ENCODE peak calls at places on chromosomes 13 and 19, in eight cellular contexts. R is tibial nerve, U is sigmoid colon, V is lower leg skin, P is endothelial cell of umbilical vein, H is NB4, W is esophagus muscularis mucosa, J is adrenal gland. Q is an unnamed sample.

GRCh38 chr13:101474419-101474957 is 22.0 kb downstream of the ITGBL1 start:
- DNase-seq in R (no peak), U (no peak), V (no peak), P (peak), H (peak), W (no peak), J (no peak), Q (no peak)

GRCh38 chr13:38752726-38753125 is 65.8 kb downstream of the FREM2 start:
- DNase-seq in R (no peak), U (no peak), V (no peak), P (no peak), H (no peak), W (no peak), J (no peak), Q (no peak)

GRCh38 chr13:114071991-114072390 is 60.4 kb downstream of the RASA3 start:
- DNase-seq in R (peak), U (peak), V (peak), P (peak), H (no peak), W (no peak), J (peak), Q (no peak)

GRCh38 chr19:56765107-56765506 is 75.4 kb downstream of the PEG3 start:
- DNase-seq in R (no peak), U (peak), V (no peak), P (no peak), H (no peak), W (no peak), J (peak), Q (no peak)

GRCh38 chr19:18194554-18195238 is 1.7 kb downstream of the MPV17L2 start:
- DNase-seq in R (no peak), U (peak), V (no peak), P (peak), H (no peak), W (no peak), J (peak), Q (no peak)

GRCh38 chr13:106535552-106536243 is at the start of gene EFNB2:
- DNase-seq in R (peak), U (peak), V (peak), P (peak), H (peak), W (no peak), J (peak), Q (peak)

GRCh38 chr19:58182577-58182988 is 278 bp upstream of the ZNF274 start:
- DNase-seq in R (no peak), U (no peak), V (no peak), P (no peak), H (peak), W (peak), J (no peak), Q (no peak)

GRCh38 chr13:101614491-101614890 is 162.0 kb downstream of the ITGBL1 start:
- DNase-seq in R (no peak), U (no peak), V (no peak), P (no peak), H (no peak), W (no peak), J (no peak), Q (no peak)

GRCh38 chr19:12526542-12526941 is 24.7 kb downstream of the ZNF564 start:
- DNase-seq in R (no peak), U (no peak), V (no peak), P (no peak), H (no peak), W (no peak), J (no peak), Q (no peak)

GRCh38 chr19:772730-773436 is 22.0 kb downstream of the MISP start:
- DNase-seq in R (no peak), U (no peak), V (no peak), P (no peak), H (no peak), W (no peak), J (no peak), Q (no peak)

GRCh38 chr19:36032251-36033104 is at the start of gene CLIP3:
- DNase-seq in R (no peak), U (peak), V (peak), P (peak), H (no peak), W (no peak), J (peak), Q (peak)

GRCh38 chr13:80399340-80400163 is 58.6 kb upstream of the SPRY2 start:
- DNase-seq in R (no peak), U (no peak), V (no peak), P (no peak), H (peak), W (no peak), J (no peak), Q (peak)

GRCh38 chr13:42354246-42355117 is 82.5 kb downstream of the AKAP11 start:
- DNase-seq in R (no peak), U (no peak), V (no peak), P (peak), H (no peak), W (peak), J (no peak), Q (no peak)

GRCh38 chr19:10353793-10354391 is 14.5 kb upstream of the ICAM3 start:
- DNase-seq in R (peak), U (no peak), V (no peak), P (peak), H (peak), W (no peak), J (peak), Q (peak)

GRCh38 chr13:94994506-94994905 is 282.2 kb upstream of the SOX21 start:
- DNase-seq in R (no peak), U (no peak), V (no peak), P (no peak), H (no peak), W (no peak), J (no peak), Q (no peak)

GRCh38 chr13:19665427-19665859 is 32.0 kb downstream of the MPHOSPH8 start:
- DNase-seq in R (no peak), U (no peak), V (no peak), P (no peak), H (no peak), W (no peak), J (no peak), Q (no peak)

GRCh38 chr19:3607398-3608078 is 863 bp upstream of the TBXA2R start:
- DNase-seq in R (no peak), U (no peak), V (no peak), P (peak), H (peak), W (no peak), J (peak), Q (no peak)

GRCh38 chr13:73984949-73985691 is 149.1 kb downstream of the KLF12 start:
- DNase-seq in R (no peak), U (no peak), V (no peak), P (no peak), H (no peak), W (no peak), J (no peak), Q (no peak)

GRCh38 chr13:45178349-45179142 is 22.3 kb downstream of the KCTD4 start:
- DNase-seq in R (no peak), U (no peak), V (no peak), P (peak), H (no peak), W (no peak), J (no peak), Q (peak)

GRCh38 chr13:42926555-42926954 is 65.5 kb downstream of the EPSTI1 start:
- DNase-seq in R (no peak), U (no peak), V (no peak), P (peak), H (no peak), W (no peak), J (no peak), Q (no peak)

GRCh38 chr19:54791476-54791875 is 11.9 kb upstream of the KIR2DL4 start:
- DNase-seq in R (no peak), U (no peak), V (no peak), P (no peak), H (no peak), W (no peak), J (no peak), Q (no peak)

GRCh38 chr13:109737606-109738005 is 48.8 kb downstream of the IRS2 start:
- DNase-seq in R (no peak), U (no peak), V (no peak), P (no peak), H (no peak), W (no peak), J (peak), Q (no peak)

GRCh38 chr19:2036424-2036823 is 14.6 kb downstream of the MKNK2 start:
- DNase-seq in R (no peak), U (no peak), V (no peak), P (no peak), H (no peak), W (no peak), J (peak), Q (no peak)

GRCh38 chr13:93425411-93425810 is 198.8 kb downstream of the GPC6 start:
- DNase-seq in R (no peak), U (no peak), V (no peak), P (no peak), H (no peak), W (no peak), J (no peak), Q (no peak)

GRCh38 chr19:42276821-42277220 is 7.8 kb downstream of the CIC start:
- DNase-seq in R (no peak), U (no peak), V (no peak), P (no peak), H (no peak), W (no peak), J (no peak), Q (no peak)

GRCh38 chr13:42355118-42355840 is 83.3 kb downstream of the AKAP11 start:
- DNase-seq in R (no peak), U (no peak), V (no peak), P (no peak), H (no peak), W (peak), J (no peak), Q (no peak)

GRCh38 chr19:29533578-29534544 is 8.1 kb downstream of the VSTM2B start:
- DNase-seq in R (no peak), U (peak), V (peak), P (no peak), H (no peak), W (no peak), J (no peak), Q (no peak)

GRCh38 chr19:38975861-38976271 is 324 bp upstream of the FBXO17 start:
- DNase-seq in R (no peak), U (no peak), V (no peak), P (peak), H (no peak), W (no peak), J (peak), Q (no peak)
- TF ChIP-seq POLR2A in R (no peak), U (no peak), V (no peak), P (peak), H (no peak), W (no peak), J (no peak), Q (no peak)

DNA sequence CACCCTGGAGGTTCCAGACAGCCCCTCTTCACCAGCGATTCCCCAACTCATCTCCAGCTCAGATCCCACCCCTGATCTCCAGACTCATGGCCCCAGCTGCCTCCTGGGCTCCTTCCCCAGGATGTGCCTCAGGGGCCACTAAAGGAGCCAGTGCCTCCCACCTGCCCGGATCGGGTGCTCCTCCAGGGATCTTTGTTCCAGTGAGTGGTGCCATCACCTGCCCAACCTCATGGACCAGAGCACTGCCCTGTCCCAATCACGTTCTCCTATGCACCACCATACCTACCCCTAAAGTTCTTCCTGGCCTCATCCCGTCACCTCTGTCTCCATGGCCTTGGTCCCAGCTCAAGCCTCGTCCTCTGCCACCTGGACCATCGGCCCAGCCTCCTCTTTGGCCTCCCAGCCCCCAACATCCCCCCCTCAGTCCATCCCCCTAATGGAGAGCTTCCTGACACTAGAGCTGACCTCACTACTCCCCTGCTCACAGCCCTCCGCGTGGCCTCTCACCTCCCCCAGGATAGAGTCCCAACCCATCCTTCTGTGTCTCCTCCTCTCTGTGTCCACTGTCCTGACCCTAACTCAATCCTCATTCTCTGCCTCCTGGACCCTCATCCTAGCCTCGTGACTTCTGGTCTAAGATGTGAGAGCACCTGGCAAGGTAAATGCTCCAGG is 8.8 kb upstream of the GARIN5A start:
- DNase-seq in R (no peak), U (no peak), V (no peak), P (no peak), H (no peak), W (no peak), J (no peak), Q (no peak)
- TF ChIP-seq POLR2A in R (no peak), U (no peak), V (no peak), P (no peak), H (no peak), W (no peak), J (no peak), Q (no peak)

DNA sequence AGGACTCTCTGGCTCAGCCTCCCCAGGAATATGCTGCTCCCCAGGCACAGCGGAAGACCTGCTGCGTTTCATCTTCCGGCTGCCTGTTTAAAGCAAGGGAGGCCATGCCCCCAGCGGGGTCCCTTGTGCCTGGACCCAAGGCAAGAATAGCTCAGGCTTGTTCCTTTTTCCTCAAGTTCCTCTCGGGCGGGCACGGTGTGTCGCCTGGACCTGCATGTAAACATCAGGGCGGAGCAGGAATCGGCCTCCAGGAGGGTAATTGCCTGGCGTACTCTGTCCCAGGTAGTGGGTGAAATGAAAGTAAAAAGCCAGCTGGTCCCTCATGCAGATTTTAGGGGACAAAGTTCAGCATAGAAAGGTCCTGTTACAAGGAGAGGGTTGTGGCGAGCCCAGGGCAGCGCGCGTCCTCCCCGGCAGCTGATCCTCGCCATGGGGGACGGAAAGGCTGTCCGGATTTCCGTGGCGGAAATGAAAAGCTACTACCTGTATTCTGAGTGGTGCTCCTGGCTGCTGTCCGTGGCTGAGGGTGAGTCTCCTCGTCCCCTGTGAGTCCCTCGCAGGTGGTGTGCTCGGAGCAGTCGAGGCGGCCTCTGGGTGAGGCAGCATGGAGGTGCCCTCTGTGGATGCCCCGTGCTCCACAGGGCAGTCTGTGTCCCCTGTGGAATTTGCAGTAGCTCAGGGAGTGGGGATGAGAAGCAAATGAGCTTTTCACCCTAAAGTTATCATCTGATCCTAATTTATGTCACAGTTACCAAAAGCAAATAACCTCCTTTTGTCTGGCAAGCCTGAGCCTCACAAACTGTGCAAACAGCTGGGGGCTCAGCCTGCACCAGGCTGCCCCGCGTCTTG is 16.2 kb downstream of the MCF2L start:
- DNase-seq in R (no peak), U (no peak), V (no peak), P (no peak), H (no peak), W (no peak), J (no peak), Q (no peak)
- TF ChIP-seq POLR2A in R (no peak), U (no peak), V (no peak), P (no peak), H (no peak), W (no peak), J (no peak), Q (no peak)

GRCh38 chr19:38252935-38253691 is 3.1 kb downstream of the PPP1R14A start:
- DNase-seq in R (no peak), U (peak), V (no peak), P (no peak), H (peak), W (peak), J (peak), Q (no peak)
- TF ChIP-seq POLR2A in R (no peak), U (no peak), V (no peak), P (no peak), H (no peak), W (no peak), J (peak), Q (no peak)

GRCh38 chr19:6521718-6522646 is 8.8 kb upstream of the TNFSF9 start:
- DNase-seq in R (no peak), U (no peak), V (no peak), P (no peak), H (peak), W (no peak), J (no peak), Q (no peak)

GRCh38 chr19:6519289-6519688 is 11.5 kb upstream of the TNFSF9 start:
- DNase-seq in R (no peak), U (no peak), V (no peak), P (peak), H (no peak), W (no peak), J (no peak), Q (no peak)

GRCh38 chr19:6514926-6515325 is 12.8 kb upstream of the TUBB4A start:
- DNase-seq in R (no peak), U (no peak), V (no peak), P (no peak), H (no peak), W (no peak), J (no peak), Q (no peak)

GRCh38 chr19:6516018-6516658 is 14.0 kb upstream of the TUBB4A start:
- DNase-seq in R (peak), U (peak), V (peak), P (peak), H (peak), W (peak), J (peak), Q (peak)

DNA sequence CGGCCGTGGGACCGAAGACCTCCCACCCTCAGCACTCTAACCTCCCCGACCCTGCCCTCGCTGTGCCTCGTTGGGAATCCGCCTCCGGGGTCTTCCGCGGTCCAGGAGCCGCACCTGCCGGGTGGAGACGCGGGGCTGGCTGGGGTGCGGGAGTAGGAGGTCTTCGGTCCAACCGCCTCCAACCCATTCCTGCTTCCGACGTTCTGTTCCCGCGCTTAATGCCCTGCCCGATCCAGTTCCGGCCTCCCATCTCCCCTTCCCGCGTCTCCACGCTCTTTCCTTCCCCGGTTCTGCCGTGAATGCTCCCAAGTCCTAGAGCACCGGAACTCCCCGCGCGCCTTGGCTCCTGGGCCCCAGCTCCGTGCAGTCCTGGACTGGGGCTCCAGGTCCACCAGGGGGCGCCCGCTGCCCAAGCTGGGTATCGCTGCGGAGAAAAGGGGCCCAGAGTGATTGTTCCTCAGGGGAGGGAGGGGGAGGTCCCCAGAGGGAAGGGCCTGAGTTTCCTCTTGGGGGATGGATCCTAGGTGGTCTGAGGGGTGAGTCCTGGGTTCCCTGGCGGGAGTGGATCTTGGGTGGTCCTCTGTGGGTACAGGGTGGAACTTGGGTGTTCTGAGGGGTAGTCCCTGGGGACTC is 14.1 kb upstream of the TNFSF9 start:
- DNase-seq in R (peak), U (peak), V (peak), P (peak), H (peak), W (peak), J (peak), Q (peak)
- TF ChIP-seq POLR2A in R (no peak), U (no peak), V (no peak), P (no peak), H (no peak), W (no peak), J (no peak), Q (peak)

DNA sequence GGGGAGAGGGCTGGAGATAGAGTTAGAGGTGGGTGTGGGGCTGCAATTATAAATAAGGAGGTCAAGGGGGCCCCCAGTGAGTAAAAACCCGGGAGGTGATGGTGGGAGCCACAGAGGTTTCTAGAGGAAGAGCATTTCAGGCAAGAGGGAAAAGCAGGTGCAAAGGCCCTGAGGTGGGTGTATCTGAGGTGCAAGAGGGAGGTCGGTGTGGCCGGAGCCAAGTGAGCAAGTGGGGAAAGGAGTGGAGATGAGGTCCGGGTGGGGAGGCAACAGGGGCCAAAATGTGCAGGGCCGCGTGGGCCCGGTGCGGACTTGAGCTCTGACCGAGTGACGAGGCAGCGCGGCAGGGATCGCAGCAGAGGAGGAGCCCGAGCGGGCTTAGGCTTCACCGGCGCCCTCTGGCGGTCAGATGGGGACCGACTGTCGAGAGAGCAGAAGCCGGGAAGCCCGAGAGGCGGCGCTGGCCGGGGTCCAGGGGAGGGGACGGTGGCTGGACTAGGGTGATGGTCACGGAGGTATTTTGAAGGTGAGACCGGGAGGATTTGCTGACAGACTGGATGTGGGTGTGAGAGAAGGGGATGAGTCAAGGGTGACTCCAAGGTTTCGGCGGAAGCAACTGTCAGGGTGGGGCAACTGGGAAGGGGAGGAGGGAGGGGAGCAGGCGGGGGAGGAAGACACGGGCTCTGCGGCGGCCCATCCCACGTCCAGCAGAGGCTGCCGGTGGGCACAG is 17.7 kb upstream of the SPACA4 start:
- DNase-seq in R (peak), U (peak), V (peak), P (peak), H (peak), W (peak), J (peak), Q (peak)
- TF ChIP-seq POLR2A in R (no peak), U (no peak), V (no peak), P (no peak), H (peak), W (no peak), J (peak), Q (no peak)

GRCh38 chr19:46746281-46746965 is at the start of gene STRN4:
- DNase-seq in R (no peak), U (no peak), V (no peak), P (no peak), H (peak), W (no peak), J (no peak), Q (peak)
- TF ChIP-seq POLR2A in R (peak), U (no peak), V (no peak), P (peak), H (peak), W (no peak), J (peak), Q (no peak)

GRCh38 chr13:21894703-21895699 is 224.1 kb downstream of the FGF9 start:
- DNase-seq in R (no peak), U (no peak), V (no peak), P (no peak), H (peak), W (no peak), J (no peak), Q (no peak)
- TF ChIP-seq POLR2A in R (no peak), U (no peak), V (no peak), P (no peak), H (no peak), W (no peak), J (no peak), Q (no peak)